ENCODE peak calls at places on chromosomes 3 and 15, in eight cellular contexts. S is NCI-H524 treated with DMSO at 0.1 percent for 48 hours, B is cardiac muscle cell, Z is NCI-H748 treated with DMSO at 0.1 percent for 48 hours, K is mucosa of descending colon, Q is GM12891, U is midbrain, J is iPS DF 19.7. I is an unnamed sample.

GRCh38 chr15:83475551-83475950 is 28.4 kb downstream of the SH3GL3 start:
- DNase-seq in S (no peak), B (peak), Z (no peak), K (no peak), Q (no peak), U (no peak), J (peak), I (no peak)

GRCh38 chr3:58214484-58215316 is 3.9 kb upstream of the DNASE1L3 start:
- DNase-seq in S (no peak), B (no peak), Z (no peak), K (no peak), Q (no peak), U (no peak), J (no peak), I (peak)

GRCh38 chr3:35505181-35505580 is 134.1 kb upstream of the ARPP21 start:
- DNase-seq in S (peak), B (peak), Z (no peak), K (no peak), Q (no peak), U (no peak), J (peak), I (no peak)

GRCh38 chr15:42650208-42651066 is 75.0 kb downstream of the STARD9 start:
- DNase-seq in S (peak), B (peak), Z (peak), K (peak), Q (peak), U (peak), J (peak), I (peak)

GRCh38 chr3:62252614-62253147 is 120.7 kb downstream of the FEZF2 start:
- DNase-seq in S (no peak), B (no peak), Z (no peak), K (no peak), Q (no peak), U (no peak), J (no peak), I (no peak)

GRCh38 chr15:62920569-62921502 is 121.7 kb upstream of the TPM1 start:
- DNase-seq in S (no peak), B (no peak), Z (no peak), K (no peak), Q (no peak), U (no peak), J (no peak), I (no peak)

GRCh38 chr15:92328207-92328606 is 65.5 kb upstream of the ST8SIA2 start:
- DNase-seq in S (no peak), B (no peak), Z (no peak), K (no peak), Q (no peak), U (no peak), J (no peak), I (no peak)

GRCh38 chr3:43063114-43063513 is 42.8 kb downstream of the POMGNT2 start:
- DNase-seq in S (no peak), B (no peak), Z (no peak), K (no peak), Q (no peak), U (no peak), J (no peak), I (no peak)

GRCh38 chr15:91408476-91409076 is 308.5 kb downstream of the SV2B start:
- DNase-seq in S (no peak), B (peak), Z (no peak), K (peak), Q (no peak), U (no peak), J (no peak), I (peak)

GRCh38 chr15:65092046-65092770 is 15.7 kb downstream of the KBTBD13 start:
- DNase-seq in S (no peak), B (no peak), Z (no peak), K (no peak), Q (no peak), U (no peak), J (no peak), I (no peak)

GRCh38 chr3:172048599-172048998 is 9.2 kb downstream of the FNDC3B start:
- DNase-seq in S (no peak), B (no peak), Z (no peak), K (no peak), Q (no peak), U (no peak), J (no peak), I (no peak)

GRCh38 chr3:148006508-148006907 is 597.3 kb downstream of the ZIC1 start:
- DNase-seq in S (no peak), B (no peak), Z (no peak), K (no peak), Q (no peak), U (no peak), J (no peak), I (no peak)

GRCh38 chr3:113795693-113796092 is 42.9 kb upstream of the GRAMD1C start:
- DNase-seq in S (no peak), B (no peak), Z (no peak), K (no peak), Q (no peak), U (no peak), J (no peak), I (no peak)

GRCh38 chr15:79071901-79072300 is 18.7 kb downstream of the RASGRF1 start:
- DNase-seq in S (no peak), B (no peak), Z (no peak), K (no peak), Q (no peak), U (no peak), J (no peak), I (no peak)

GRCh38 chr3:183371672-183371968 is 56.8 kb downstream of the MCF2L2 start:
- DNase-seq in S (no peak), B (no peak), Z (no peak), K (no peak), Q (no peak), U (no peak), J (no peak), I (no peak)

GRCh38 chr3:156665296-156665695 is 9.1 kb upstream of the TIPARP start:
- DNase-seq in S (no peak), B (no peak), Z (no peak), K (no peak), Q (no peak), U (no peak), J (no peak), I (no peak)

GRCh38 chr3:4716731-4717362 is 223.7 kb downstream of the ITPR1 start:
- DNase-seq in S (no peak), B (no peak), Z (no peak), K (no peak), Q (no peak), U (no peak), J (no peak), I (no peak)

GRCh38 chr3:149174901-149175300 is 45.5 kb downstream of the HPS3 start:
- DNase-seq in S (no peak), B (no peak), Z (no peak), K (no peak), Q (no peak), U (no peak), J (no peak), I (no peak)

GRCh38 chr3:47578119-47578630 is 490 bp downstream of the CSPG5 start:
- DNase-seq in S (no peak), B (peak), Z (no peak), K (peak), Q (peak), U (no peak), J (no peak), I (peak)

GRCh38 chr3:2024037-2024436 is 74.6 kb upstream of the CNTN4 start:
- DNase-seq in S (no peak), B (no peak), Z (peak), K (no peak), Q (no peak), U (no peak), J (no peak), I (no peak)

GRCh38 chr15:72682772-72683171 is 3.2 kb downstream of the HIGD2B start:
- DNase-seq in S (no peak), B (no peak), Z (no peak), K (no peak), Q (no peak), U (no peak), J (no peak), I (no peak)

GRCh38 chr15:83113881-83114280 is 6.4 kb downstream of the TM6SF1 start:
- DNase-seq in S (no peak), B (no peak), Z (no peak), K (no peak), Q (no peak), U (no peak), J (no peak), I (no peak)